ENCODE peak calls at places on chromosomes 16 and 17, in ten cellular contexts. One of them, this sample, is unnamed.

GRCh38 chr17:20116683-20117309 is 107.6 kb downstream of the SPECC1 start:
- DNase-seq in foreskin fibroblast: peak
- DNase-seq in CD8-positive, alpha-beta memory T cell: peak
- DNase-seq in NCI-H1417: peak
- DNase-seq in stimulated activated naive CD4-positive, alpha-beta T cell: peak
- DNase-seq in CD4-positive, alpha-beta memory T cell: peak
- DNase-seq in NCI-H2029: peak
- DNase-seq in neural progenitor cell: peak
- DNase-seq in caudate nucleus: no peak
- DNase-seq in astrocyte of the spinal cord: peak
- DNase-seq in this sample: no peak

GRCh38 chr17:75783069-75783783 is 1.4 kb upstream of the UNK start:
- DNase-seq in stimulated activated naive CD4-positive, alpha-beta T cell: peak
- DNase-seq in NCI-H2029: peak
- DNase-seq in foreskin fibroblast: peak
- DNase-seq in neural progenitor cell: no peak
- DNase-seq in astrocyte of the spinal cord: peak
- DNase-seq in CD4-positive, alpha-beta memory T cell: no peak
- DNase-seq in caudate nucleus: no peak
- DNase-seq in NCI-H1417: peak
- DNase-seq in CD8-positive, alpha-beta memory T cell: peak
- DNase-seq in this sample: peak

GRCh38 chr16:56600398-56600999 is 7.9 kb upstream of the MT2A start:
- DNase-seq in astrocyte of the spinal cord: peak
- DNase-seq in neural progenitor cell: peak
- DNase-seq in caudate nucleus: no peak
- DNase-seq in CD8-positive, alpha-beta memory T cell: no peak
- DNase-seq in NCI-H2029: no peak
- DNase-seq in NCI-H1417: peak
- DNase-seq in CD4-positive, alpha-beta memory T cell: no peak
- DNase-seq in stimulated activated naive CD4-positive, alpha-beta T cell: peak
- DNase-seq in foreskin fibroblast: peak
- DNase-seq in this sample: no peak

GRCh38 chr17:17446666-17447155 is 30.1 kb upstream of the MED9 start:
- DNase-seq in astrocyte of the spinal cord: no peak
- DNase-seq in stimulated activated naive CD4-positive, alpha-beta T cell: no peak
- DNase-seq in foreskin fibroblast: no peak
- DNase-seq in caudate nucleus: no peak
- DNase-seq in CD8-positive, alpha-beta memory T cell: no peak
- DNase-seq in NCI-H1417: no peak
- DNase-seq in neural progenitor cell: no peak
- DNase-seq in CD4-positive, alpha-beta memory T cell: no peak
- DNase-seq in NCI-H2029: no peak
- DNase-seq in this sample: no peak

GRCh38 chr16:4648917-4649316 is 24.3 kb downstream of the MGRN1 start:
- DNase-seq in stimulated activated naive CD4-positive, alpha-beta T cell: no peak
- DNase-seq in caudate nucleus: no peak
- DNase-seq in neural progenitor cell: no peak
- DNase-seq in foreskin fibroblast: no peak
- DNase-seq in astrocyte of the spinal cord: no peak
- DNase-seq in CD4-positive, alpha-beta memory T cell: no peak
- DNase-seq in NCI-H1417: no peak
- DNase-seq in CD8-positive, alpha-beta memory T cell: no peak
- DNase-seq in NCI-H2029: no peak
- DNase-seq in this sample: no peak

GRCh38 chr17:61385091-61385868 is 14.4 kb upstream of the TBX2 start:
- DNase-seq in foreskin fibroblast: no peak
- DNase-seq in NCI-H1417: no peak
- DNase-seq in CD8-positive, alpha-beta memory T cell: no peak
- DNase-seq in NCI-H2029: no peak
- DNase-seq in neural progenitor cell: no peak
- DNase-seq in CD4-positive, alpha-beta memory T cell: no peak
- DNase-seq in caudate nucleus: no peak
- DNase-seq in astrocyte of the spinal cord: no peak
- DNase-seq in stimulated activated naive CD4-positive, alpha-beta T cell: no peak
- DNase-seq in this sample: no peak

GRCh38 chr17:79942591-79943353 is 92.9 kb downstream of the TBC1D16 start:
- DNase-seq in caudate nucleus: no peak
- DNase-seq in foreskin fibroblast: peak
- DNase-seq in NCI-H1417: no peak
- DNase-seq in CD4-positive, alpha-beta memory T cell: no peak
- DNase-seq in CD8-positive, alpha-beta memory T cell: peak
- DNase-seq in NCI-H2029: no peak
- DNase-seq in astrocyte of the spinal cord: no peak
- DNase-seq in neural progenitor cell: no peak
- DNase-seq in stimulated activated naive CD4-positive, alpha-beta T cell: peak
- DNase-seq in this sample: no peak

GRCh38 chr16:74451951-74452758 is 30.9 kb upstream of the CLEC18B start:
- DNase-seq in CD4-positive, alpha-beta memory T cell: no peak
- DNase-seq in foreskin fibroblast: no peak
- DNase-seq in caudate nucleus: no peak
- DNase-seq in neural progenitor cell: no peak
- DNase-seq in stimulated activated naive CD4-positive, alpha-beta T cell: no peak
- DNase-seq in CD8-positive, alpha-beta memory T cell: no peak
- DNase-seq in NCI-H2029: no peak
- DNase-seq in NCI-H1417: no peak
- DNase-seq in astrocyte of the spinal cord: no peak
- DNase-seq in this sample: no peak

GRCh38 chr16:21150375-21151001 is at the start of gene DNAH3:
- DNase-seq in CD4-positive, alpha-beta memory T cell: no peak
- DNase-seq in CD8-positive, alpha-beta memory T cell: no peak
- DNase-seq in stimulated activated naive CD4-positive, alpha-beta T cell: no peak
- DNase-seq in NCI-H1417: peak
- DNase-seq in caudate nucleus: no peak
- DNase-seq in astrocyte of the spinal cord: no peak
- DNase-seq in neural progenitor cell: no peak
- DNase-seq in NCI-H2029: peak
- DNase-seq in foreskin fibroblast: peak
- DNase-seq in this sample: no peak

GRCh38 chr17:31414590-31414918 is 23.1 kb downstream of the RAB11FIP4 start:
- DNase-seq in CD8-positive, alpha-beta memory T cell: no peak
- DNase-seq in neural progenitor cell: no peak
- DNase-seq in caudate nucleus: no peak
- DNase-seq in foreskin fibroblast: no peak
- DNase-seq in CD4-positive, alpha-beta memory T cell: no peak
- DNase-seq in stimulated activated naive CD4-positive, alpha-beta T cell: no peak
- DNase-seq in astrocyte of the spinal cord: no peak
- DNase-seq in NCI-H2029: no peak
- DNase-seq in NCI-H1417: no peak
- DNase-seq in this sample: no peak

GRCh38 chr17:5499790-5500189 is 13.4 kb downstream of the MIS12 start:
- DNase-seq in astrocyte of the spinal cord: no peak
- DNase-seq in foreskin fibroblast: no peak
- DNase-seq in stimulated activated naive CD4-positive, alpha-beta T cell: no peak
- DNase-seq in NCI-H2029: no peak
- DNase-seq in CD4-positive, alpha-beta memory T cell: no peak
- DNase-seq in NCI-H1417: no peak
- DNase-seq in CD8-positive, alpha-beta memory T cell: no peak
- DNase-seq in neural progenitor cell: peak
- DNase-seq in caudate nucleus: no peak
- DNase-seq in this sample: no peak

GRCh38 chr17:79220201-79220714 is 145.6 kb downstream of the ENGASE start:
- DNase-seq in astrocyte of the spinal cord: no peak
- DNase-seq in NCI-H2029: no peak
- DNase-seq in foreskin fibroblast: no peak
- DNase-seq in CD4-positive, alpha-beta memory T cell: no peak
- DNase-seq in stimulated activated naive CD4-positive, alpha-beta T cell: no peak
- DNase-seq in NCI-H1417: peak
- DNase-seq in neural progenitor cell: peak
- DNase-seq in CD8-positive, alpha-beta memory T cell: no peak
- DNase-seq in caudate nucleus: no peak
- DNase-seq in this sample: no peak

GRCh38 chr16:50210266-50211038 is 55.9 kb upstream of the ADCY7 start:
- DNase-seq in CD4-positive, alpha-beta memory T cell: peak
- DNase-seq in foreskin fibroblast: peak
- DNase-seq in stimulated activated naive CD4-positive, alpha-beta T cell: peak
- DNase-seq in NCI-H2029: peak
- DNase-seq in caudate nucleus: peak
- DNase-seq in neural progenitor cell: peak
- DNase-seq in CD8-positive, alpha-beta memory T cell: peak
- DNase-seq in NCI-H1417: peak
- DNase-seq in astrocyte of the spinal cord: peak
- DNase-seq in this sample: peak

GRCh38 chr16:75279277-75279676 is 27.9 kb upstream of the BCAR1 start:
- DNase-seq in astrocyte of the spinal cord: peak
- DNase-seq in CD8-positive, alpha-beta memory T cell: no peak
- DNase-seq in neural progenitor cell: no peak
- DNase-seq in foreskin fibroblast: no peak
- DNase-seq in CD4-positive, alpha-beta memory T cell: no peak
- DNase-seq in NCI-H1417: no peak
- DNase-seq in stimulated activated naive CD4-positive, alpha-beta T cell: no peak
- DNase-seq in NCI-H2029: no peak
- DNase-seq in caudate nucleus: no peak
- DNase-seq in this sample: no peak

GRCh38 chr17:81314410-81315169 is 19.5 kb upstream of the SLC38A10 start:
- DNase-seq in stimulated activated naive CD4-positive, alpha-beta T cell: no peak
- DNase-seq in neural progenitor cell: no peak
- DNase-seq in CD4-positive, alpha-beta memory T cell: no peak
- DNase-seq in caudate nucleus: no peak
- DNase-seq in NCI-H1417: no peak
- DNase-seq in NCI-H2029: no peak
- DNase-seq in foreskin fibroblast: no peak
- DNase-seq in astrocyte of the spinal cord: no peak
- DNase-seq in CD8-positive, alpha-beta memory T cell: no peak
- DNase-seq in this sample: no peak

GRCh38 chr16:54145881-54146280 is 140.7 kb downstream of the IRX3 start:
- DNase-seq in NCI-H2029: no peak
- DNase-seq in caudate nucleus: no peak
- DNase-seq in neural progenitor cell: no peak
- DNase-seq in NCI-H1417: no peak
- DNase-seq in stimulated activated naive CD4-positive, alpha-beta T cell: no peak
- DNase-seq in foreskin fibroblast: no peak
- DNase-seq in CD4-positive, alpha-beta memory T cell: no peak
- DNase-seq in astrocyte of the spinal cord: no peak
- DNase-seq in CD8-positive, alpha-beta memory T cell: no peak
- DNase-seq in this sample: no peak

GRCh38 chr16:56742030-56742984 is 12.4 kb downstream of the NUP93 start:
- DNase-seq in CD4-positive, alpha-beta memory T cell: no peak
- DNase-seq in CD8-positive, alpha-beta memory T cell: no peak
- DNase-seq in foreskin fibroblast: peak
- DNase-seq in stimulated activated naive CD4-positive, alpha-beta T cell: no peak
- DNase-seq in neural progenitor cell: no peak
- DNase-seq in astrocyte of the spinal cord: peak
- DNase-seq in NCI-H2029: no peak
- DNase-seq in NCI-H1417: no peak
- DNase-seq in caudate nucleus: no peak
- DNase-seq in this sample: no peak

GRCh38 chr17:82098939-82099765 is 1.1 kb upstream of the FASN start:
- DNase-seq in CD4-positive, alpha-beta memory T cell: no peak
- DNase-seq in foreskin fibroblast: no peak
- DNase-seq in neural progenitor cell: peak
- DNase-seq in caudate nucleus: no peak
- DNase-seq in NCI-H2029: no peak
- DNase-seq in NCI-H1417: peak
- DNase-seq in astrocyte of the spinal cord: no peak
- DNase-seq in stimulated activated naive CD4-positive, alpha-beta T cell: no peak
- DNase-seq in CD8-positive, alpha-beta memory T cell: no peak
- DNase-seq in this sample: peak

GRCh38 chr17:12231027-12231682 is 210.5 kb downstream of the MAP2K4 start:
- DNase-seq in CD8-positive, alpha-beta memory T cell: no peak
- DNase-seq in CD4-positive, alpha-beta memory T cell: no peak
- DNase-seq in NCI-H1417: no peak
- DNase-seq in neural progenitor cell: no peak
- DNase-seq in foreskin fibroblast: no peak
- DNase-seq in astrocyte of the spinal cord: no peak
- DNase-seq in caudate nucleus: no peak
- DNase-seq in NCI-H2029: no peak
- DNase-seq in stimulated activated naive CD4-positive, alpha-beta T cell: no peak
- DNase-seq in this sample: no peak

GRCh38 chr17:8079291-8080207 is 8.0 kb downstream of the ALOX12B start:
- DNase-seq in NCI-H1417: peak
- DNase-seq in neural progenitor cell: peak
- DNase-seq in astrocyte of the spinal cord: peak
- DNase-seq in CD8-positive, alpha-beta memory T cell: peak
- DNase-seq in NCI-H2029: no peak
- DNase-seq in foreskin fibroblast: peak
- DNase-seq in caudate nucleus: peak
- DNase-seq in CD4-positive, alpha-beta memory T cell: peak
- DNase-seq in stimulated activated naive CD4-positive, alpha-beta T cell: peak
- DNase-seq in this sample: peak

GRCh38 chr16:4313563-4314531 is 2.0 kb upstream of the GLIS2 start:
- DNase-seq in stimulated activated naive CD4-positive, alpha-beta T cell: no peak
- DNase-seq in foreskin fibroblast: no peak
- DNase-seq in caudate nucleus: no peak
- DNase-seq in neural progenitor cell: peak
- DNase-seq in CD8-positive, alpha-beta memory T cell: no peak
- DNase-seq in NCI-H2029: no peak
- DNase-seq in CD4-positive, alpha-beta memory T cell: peak
- DNase-seq in astrocyte of the spinal cord: peak
- DNase-seq in NCI-H1417: peak
- DNase-seq in this sample: peak

GRCh38 chr16:19153876-19154275 is 14.2 kb upstream of the SYT17 start:
- DNase-seq in NCI-H1417: no peak
- DNase-seq in foreskin fibroblast: no peak
- DNase-seq in NCI-H2029: no peak
- DNase-seq in CD8-positive, alpha-beta memory T cell: no peak
- DNase-seq in astrocyte of the spinal cord: no peak
- DNase-seq in neural progenitor cell: no peak
- DNase-seq in CD4-positive, alpha-beta memory T cell: no peak
- DNase-seq in stimulated activated naive CD4-positive, alpha-beta T cell: no peak
- DNase-seq in caudate nucleus: no peak
- DNase-seq in this sample: no peak

GRCh38 chr16:50711862-50712567 is 18.6 kb downstream of the NOD2 start:
- DNase-seq in neural progenitor cell: no peak
- DNase-seq in NCI-H2029: peak
- DNase-seq in caudate nucleus: peak
- DNase-seq in stimulated activated naive CD4-positive, alpha-beta T cell: no peak
- DNase-seq in CD8-positive, alpha-beta memory T cell: no peak
- DNase-seq in foreskin fibroblast: no peak
- DNase-seq in astrocyte of the spinal cord: no peak
- DNase-seq in NCI-H1417: no peak
- DNase-seq in CD4-positive, alpha-beta memory T cell: no peak
- DNase-seq in this sample: no peak

This sample was measured in NCI-H774.